ENCODE peak calls at places on chromosomes 5 and 9, in seven cellular contexts. S, Y, M, O, N, P and Q are unnamed samples.

GRCh38 chr5:65163698-65164097 is 318.0 kb downstream of the ADAMTS6 start:
- DNase-seq in S (no peak), Y (no peak), M (no peak), O (no peak), N (no peak), P (no peak), Q (peak)

GRCh38 chr5:169934990-169935389 is 45.3 kb downstream of the INSYN2B start:
- DNase-seq in S (no peak), Y (no peak), M (no peak), O (no peak), N (no peak), P (no peak), Q (no peak)

GRCh38 chr9:101388507-101388993 is 3.7 kb upstream of the BAAT start:
- DNase-seq in S (no peak), Y (no peak), M (peak), O (no peak), N (no peak), P (no peak), Q (no peak)

GRCh38 chr5:133482033-133482432 is 130.3 kb downstream of the FSTL4 start:
- DNase-seq in S (no peak), Y (no peak), M (no peak), O (no peak), N (no peak), P (no peak), Q (no peak)

GRCh38 chr5:173781432-173781825 is 106.7 kb upstream of the CPEB4 start:
- DNase-seq in S (no peak), Y (no peak), M (peak), O (no peak), N (no peak), P (no peak), Q (peak)

GRCh38 chr5:10233505-10233904 is 16.2 kb downstream of the ATPSCKMT start:
- DNase-seq in S (peak), Y (no peak), M (peak), O (peak), N (no peak), P (no peak), Q (peak)

GRCh38 chr5:176886336-176887251 is 12.6 kb downstream of the HK3 start:
- DNase-seq in S (no peak), Y (no peak), M (no peak), O (no peak), N (no peak), P (no peak), Q (no peak)

GRCh38 chr9:118609355-118610044 is 759.7 kb downstream of the BRINP1 start:
- DNase-seq in S (no peak), Y (no peak), M (no peak), O (no peak), N (no peak), P (no peak), Q (no peak)

GRCh38 chr9:133759146-133759900 is 21.2 kb upstream of the SARDH start:
- DNase-seq in S (peak), Y (no peak), M (no peak), O (peak), N (no peak), P (peak), Q (peak)

GRCh38 chr5:150694638-150695037 is 6.2 kb downstream of the RBM22 start:
- DNase-seq in S (no peak), Y (no peak), M (no peak), O (no peak), N (no peak), P (no peak), Q (no peak)

GRCh38 chr5:67165524-67166459 is 30.8 kb downstream of the CD180 start:
- DNase-seq in S (peak), Y (peak), M (no peak), O (peak), N (no peak), P (peak), Q (peak)

GRCh38 chr9:102049586-102050246 is 311.3 kb upstream of the GRIN3A start:
- DNase-seq in S (no peak), Y (no peak), M (no peak), O (no peak), N (no peak), P (no peak), Q (peak)

GRCh38 chr5:151909628-151910027 is 15.0 kb downstream of the GLRA1 start:
- DNase-seq in S (no peak), Y (no peak), M (no peak), O (no peak), N (no peak), P (no peak), Q (no peak)

GRCh38 chr5:100520348-100520747 is 14.8 kb upstream of the FAM174A start:
- DNase-seq in S (no peak), Y (no peak), M (no peak), O (no peak), N (no peak), P (no peak), Q (no peak)

GRCh38 chr9:113602126-113603119 is 138.9 kb downstream of the RGS3 start:
- DNase-seq in S (peak), Y (peak), M (peak), O (peak), N (no peak), P (peak), Q (no peak)

GRCh38 chr5:177085985-177086917 is at the start of gene FGFR4:
- DNase-seq in S (peak), Y (peak), M (peak), O (peak), N (peak), P (peak), Q (peak)

GRCh38 chr9:128828719-128829452 is 708 bp downstream of the SPOUT1 start:
- DNase-seq in S (no peak), Y (no peak), M (no peak), O (no peak), N (no peak), P (no peak), Q (no peak)

GRCh38 chr5:16467363-16468219 is 2.0 kb upstream of the ZNF622 start:
- DNase-seq in S (no peak), Y (no peak), M (no peak), O (no peak), N (peak), P (no peak), Q (no peak)

GRCh38 chr5:124494540-124495116 is 251.8 kb downstream of the ZNF608 start:
- DNase-seq in S (no peak), Y (no peak), M (no peak), O (no peak), N (no peak), P (no peak), Q (no peak)

GRCh38 chr9:93711002-93711401 is 134.6 kb downstream of the PHF2 start:
- DNase-seq in S (no peak), Y (no peak), M (no peak), O (no peak), N (no peak), P (no peak), Q (no peak)

GRCh38 chr5:124922255-124922975 is 176.0 kb upstream of the ZNF608 start:
- DNase-seq in S (no peak), Y (no peak), M (no peak), O (no peak), N (no peak), P (no peak), Q (no peak)

GRCh38 chr5:169837686-169838085 is 142.6 kb downstream of the INSYN2B start:
- DNase-seq in S (no peak), Y (no peak), M (no peak), O (no peak), N (no peak), P (no peak), Q (no peak)

GRCh38 chr9:96061293-96061987 is 185.9 kb downstream of the ERCC6L2 start:
- DNase-seq in S (peak), Y (no peak), M (peak), O (peak), N (no peak), P (peak), Q (peak)

GRCh38 chr9:95040106-95040505 is 277.4 kb downstream of the FANCC start:
- DNase-seq in S (no peak), Y (no peak), M (no peak), O (no peak), N (no peak), P (no peak), Q (no peak)

GRCh38 chr5:149810856-149811255 is 80.7 kb downstream of the PPARGC1B start:
- DNase-seq in S (no peak), Y (no peak), M (no peak), O (no peak), N (peak), P (no peak), Q (no peak)

GRCh38 chr5:89397096-89397495 is 514.1 kb upstream of the MEF2C start:
- DNase-seq in S (no peak), Y (no peak), M (no peak), O (no peak), N (peak), P (no peak), Q (no peak)

GRCh38 chr9:82332018-82332773 is 343.6 kb downstream of the SPATA31D1 start:
- DNase-seq in S (no peak), Y (no peak), M (no peak), O (no peak), N (no peak), P (no peak), Q (peak)

GRCh38 chr5:116864157-116864837 is 289.7 kb upstream of the SEMA6A start:
- DNase-seq in S (no peak), Y (peak), M (peak), O (peak), N (no peak), P (no peak), Q (no peak)

GRCh38 chr5:143229896-143230675 is 173.4 kb downstream of the NR3C1 start:
- DNase-seq in S (no peak), Y (no peak), M (peak), O (no peak), N (peak), P (no peak), Q (no peak)
- TF ChIP-seq JUND in S (no peak), Y (no peak), M (no peak), O (no peak), N (peak), P (no peak), Q (no peak)

GRCh38 chr9:135077497-135078200 is 9.8 kb upstream of the OLFM1 start:
- DNase-seq in S (no peak), Y (no peak), M (no peak), O (no peak), N (no peak), P (peak), Q (peak)

GRCh38 chr9:135079676-135080075 is 7.8 kb upstream of the OLFM1 start:
- DNase-seq in S (no peak), Y (no peak), M (no peak), O (no peak), N (no peak), P (no peak), Q (no peak)

GRCh38 chr9:135080286-135081263 is 6.9 kb upstream of the OLFM1 start:
- DNase-seq in S (no peak), Y (no peak), M (no peak), O (no peak), N (no peak), P (no peak), Q (no peak)

GRCh38 chr9:135078361-135078821 is 9.1 kb upstream of the OLFM1 start:
- DNase-seq in S (no peak), Y (no peak), M (no peak), O (no peak), N (no peak), P (no peak), Q (no peak)

GRCh38 chr9:135079018-135079417 is 8.4 kb upstream of the OLFM1 start:
- DNase-seq in S (no peak), Y (no peak), M (no peak), O (no peak), N (no peak), P (no peak), Q (no peak)
- TF ChIP-seq JUND in S (no peak), Y (no peak), M (no peak), O (no peak), N (no peak), P (no peak), Q (no peak)

DNA sequence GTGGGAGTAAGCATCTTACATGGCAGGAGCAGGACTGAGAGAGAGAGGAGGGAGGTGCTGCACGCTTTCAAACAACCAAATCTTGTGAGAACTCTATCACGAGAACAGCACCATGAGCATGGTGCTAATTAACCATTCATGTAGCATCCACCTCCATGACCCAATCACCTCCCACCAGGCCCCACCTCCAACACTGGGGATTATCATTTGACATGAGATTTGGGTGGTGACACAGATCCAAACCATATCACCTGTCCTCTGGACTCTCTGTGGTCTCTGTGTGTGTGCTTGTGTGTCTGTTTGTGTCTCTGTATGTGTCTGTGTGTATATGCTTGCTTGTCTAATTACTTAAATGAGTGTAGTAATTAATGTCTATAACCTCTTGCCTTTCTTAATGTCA is 31.1 kb downstream of the SEC61B start:
- DNase-seq in S (no peak), Y (no peak), M (no peak), O (no peak), N (peak), P (no peak), Q (no peak)
- TF ChIP-seq JUND in S (no peak), Y (no peak), M (no peak), O (no peak), N (no peak), P (no peak), Q (no peak)

GRCh38 chr5:160169326-160169725 is 50.1 kb upstream of the PWWP2A start:
- DNase-seq in S (no peak), Y (no peak), M (no peak), O (no peak), N (no peak), P (no peak), Q (no peak)
- TF ChIP-seq JUND in S (no peak), Y (no peak), M (no peak), O (peak), N (no peak), P (no peak), Q (no peak)